ENCODE peak calls at places on chromosome 9, in four cellular contexts. M is NCI-H1105 treated with DMSO at 0.1 percent for 48 hours, R is HS-5, Y is HT1080. J is an unnamed sample.

GRCh38 chr9:114224247-114224610 is 68.9 kb downstream of the COL27A1 start:
- DNase-seq in Y (peak), R (peak), M (peak), J (peak)

GRCh38 chr9:134314950-134315715 is 11.1 kb upstream of the RXRA start:
- DNase-seq in M (no peak), Y (no peak), R (no peak), J (no peak)

GRCh38 chr9:70262948-70263347 is 4.2 kb downstream of the SMC5 start:
- DNase-seq in Y (no peak), R (no peak), M (no peak), J (no peak)

GRCh38 chr9:30944233-30944585 is 1440.2 kb upstream of the ACO1 start:
- DNase-seq in Y (no peak), R (no peak), M (no peak), J (no peak)

GRCh38 chr9:72894342-72894741 is 58.5 kb downstream of the ALDH1A1 start:
- DNase-seq in R (peak), Y (peak), M (no peak), J (no peak)

GRCh38 chr9:9337129-9337528 is 1275.7 kb downstream of the PTPRD start:
- DNase-seq in Y (no peak), R (no peak), M (no peak), J (no peak)

GRCh38 chr9:83707518-83707767 is 315 bp downstream of the UBQLN1 start:
- DNase-seq in Y (peak), M (no peak), R (peak), J (peak)

GRCh38 chr9:106976772-106977171 is 113.8 kb downstream of the ZNF462 start:
- DNase-seq in Y (no peak), R (no peak), M (no peak), J (no peak)

GRCh38 chr9:129182625-129183494 is 4.8 kb upstream of the IER5L start:
- DNase-seq in Y (peak), R (no peak), M (no peak), J (no peak)

GRCh38 chr9:135971892-135972291 is 10.7 kb upstream of the UBAC1 start:
- DNase-seq in M (no peak), Y (no peak), R (no peak), J (peak)

GRCh38 chr9:64773491-64773931 is 511.5 kb downstream of the FOXD4L5 start:
- DNase-seq in M (no peak), Y (no peak), R (no peak), J (no peak)

GRCh38 chr9:21070171-21070571 is 7.6 kb downstream of the IFNB1 start:
- DNase-seq in M (no peak), Y (peak), R (peak), J (peak)

GRCh38 chr9:37337301-37337905 is 85.1 kb upstream of the GRHPR start:
- DNase-seq in R (no peak), Y (no peak), M (no peak), J (no peak)

GRCh38 chr9:127143920-127144465 is 21.6 kb upstream of the ANGPTL2 start:
- DNase-seq in Y (no peak), R (no peak), M (no peak), J (no peak)

GRCh38 chr9:98172604-98173003 is 19.8 kb downstream of the CORO2A start:
- DNase-seq in M (peak), Y (peak), R (no peak), J (no peak)

GRCh38 chr9:91378695-91379127 is 17.0 kb upstream of the AUH start:
- DNase-seq in M (no peak), Y (peak), R (no peak), J (no peak)

GRCh38 chr9:84169240-84169639 is 171.3 kb downstream of the SLC28A3 start:
- DNase-seq in M (no peak), R (no peak), Y (peak), J (peak)